ENCODE peak calls at places on chromosomes 11 and 22, in five cellular contexts. One of them, this sample, is unnamed. For H3K27me3 and H3K4me1, the result is how much of the 10 kb centered on the place peaks cover.

GRCh38 chr22:17847360-17848078 is 73.2 kb upstream of the BID start:
- DNase-seq in CD8-positive, alpha-beta memory T cell: no peak
- DNase-seq in prostate gland: no peak
- DNase-seq in cardiac muscle cell: no peak
- DNase-seq in colonic mucosa: no peak
- DNase-seq in this sample: no peak

GRCh38 chr11:11408436-11409221 is 55.6 kb upstream of the CSNK2A3 start:
- DNase-seq in CD8-positive, alpha-beta memory T cell: no peak
- DNase-seq in prostate gland: no peak
- DNase-seq in cardiac muscle cell: no peak
- DNase-seq in colonic mucosa: no peak
- DNase-seq in this sample: peak

GRCh38 chr11:13884159-13884799 is 78.2 kb upstream of the SPON1 start:
- DNase-seq in CD8-positive, alpha-beta memory T cell: no peak
- DNase-seq in prostate gland: no peak
- DNase-seq in cardiac muscle cell: no peak
- DNase-seq in colonic mucosa: no peak
- DNase-seq in this sample: no peak

GRCh38 chr11:76626921-76627391 is 43.6 kb downstream of the LRRC32 start:
- DNase-seq in CD8-positive, alpha-beta memory T cell: no peak
- DNase-seq in prostate gland: no peak
- DNase-seq in cardiac muscle cell: no peak
- DNase-seq in colonic mucosa: no peak
- DNase-seq in this sample: no peak

GRCh38 chr11:10584071-10584501 is 15.6 kb upstream of the LYVE1 start:
- DNase-seq in CD8-positive, alpha-beta memory T cell: no peak
- DNase-seq in prostate gland: no peak
- DNase-seq in cardiac muscle cell: no peak
- DNase-seq in colonic mucosa: no peak
- DNase-seq in this sample: peak

GRCh38 chr22:37148742-37149665 is 712 bp downstream of the IL2RB start:
- DNase-seq in CD8-positive, alpha-beta memory T cell: no peak
- DNase-seq in prostate gland: no peak
- DNase-seq in cardiac muscle cell: no peak
- DNase-seq in colonic mucosa: no peak
- DNase-seq in this sample: no peak

GRCh38 chr11:127338380-127339259 is 338.1 kb upstream of the KIRREL3 start:
- DNase-seq in CD8-positive, alpha-beta memory T cell: no peak
- DNase-seq in prostate gland: no peak
- DNase-seq in cardiac muscle cell: no peak
- DNase-seq in colonic mucosa: no peak
- DNase-seq in this sample: no peak

GRCh38 chr11:115290479-115291390 is 213.5 kb downstream of the CADM1 start:
- DNase-seq in CD8-positive, alpha-beta memory T cell: no peak
- DNase-seq in prostate gland: no peak
- DNase-seq in cardiac muscle cell: no peak
- DNase-seq in colonic mucosa: no peak
- DNase-seq in this sample: no peak

GRCh38 chr11:119990306-119991021 is 147.4 kb downstream of the TRIM29 start:
- DNase-seq in CD8-positive, alpha-beta memory T cell: no peak
- DNase-seq in prostate gland: no peak
- DNase-seq in cardiac muscle cell: no peak
- DNase-seq in colonic mucosa: no peak
- DNase-seq in this sample: no peak

GRCh38 chr11:34308821-34309585 is 48.8 kb downstream of the ABTB2 start:
- DNase-seq in CD8-positive, alpha-beta memory T cell: no peak
- DNase-seq in prostate gland: no peak
- DNase-seq in cardiac muscle cell: no peak
- DNase-seq in colonic mucosa: no peak
- DNase-seq in this sample: peak
- H3K4me3 ChIP-seq in CD8-positive, alpha-beta memory T cell: no peak
- H3K4me3 ChIP-seq in prostate gland: no peak
- H3K4me3 ChIP-seq in cardiac muscle cell: no peak
- H3K4me3 ChIP-seq in colonic mucosa: no peak
- H3K4me3 ChIP-seq in this sample: peak

GRCh38 chr11:69210660-69211035 is 54.9 kb downstream of the SMIM38 start:
- DNase-seq in CD8-positive, alpha-beta memory T cell: no peak
- DNase-seq in prostate gland: no peak
- DNase-seq in cardiac muscle cell: no peak
- DNase-seq in colonic mucosa: no peak
- DNase-seq in this sample: no peak

GRCh38 chr11:69213315-69213714 is 57.6 kb downstream of the SMIM38 start:
- DNase-seq in CD8-positive, alpha-beta memory T cell: peak
- DNase-seq in prostate gland: no peak
- DNase-seq in cardiac muscle cell: no peak
- DNase-seq in colonic mucosa: no peak
- DNase-seq in this sample: no peak

GRCh38 chr11:69211540-69212120 is 55.9 kb downstream of the SMIM38 start:
- DNase-seq in CD8-positive, alpha-beta memory T cell: no peak
- DNase-seq in prostate gland: no peak
- DNase-seq in cardiac muscle cell: no peak
- DNase-seq in colonic mucosa: no peak
- DNase-seq in this sample: no peak

GRCh38 chr11:69213964-69214363 is 58.2 kb downstream of the SMIM38 start:
- DNase-seq in CD8-positive, alpha-beta memory T cell: no peak
- DNase-seq in prostate gland: no peak
- DNase-seq in cardiac muscle cell: no peak
- DNase-seq in colonic mucosa: no peak
- DNase-seq in this sample: no peak

DNA sequence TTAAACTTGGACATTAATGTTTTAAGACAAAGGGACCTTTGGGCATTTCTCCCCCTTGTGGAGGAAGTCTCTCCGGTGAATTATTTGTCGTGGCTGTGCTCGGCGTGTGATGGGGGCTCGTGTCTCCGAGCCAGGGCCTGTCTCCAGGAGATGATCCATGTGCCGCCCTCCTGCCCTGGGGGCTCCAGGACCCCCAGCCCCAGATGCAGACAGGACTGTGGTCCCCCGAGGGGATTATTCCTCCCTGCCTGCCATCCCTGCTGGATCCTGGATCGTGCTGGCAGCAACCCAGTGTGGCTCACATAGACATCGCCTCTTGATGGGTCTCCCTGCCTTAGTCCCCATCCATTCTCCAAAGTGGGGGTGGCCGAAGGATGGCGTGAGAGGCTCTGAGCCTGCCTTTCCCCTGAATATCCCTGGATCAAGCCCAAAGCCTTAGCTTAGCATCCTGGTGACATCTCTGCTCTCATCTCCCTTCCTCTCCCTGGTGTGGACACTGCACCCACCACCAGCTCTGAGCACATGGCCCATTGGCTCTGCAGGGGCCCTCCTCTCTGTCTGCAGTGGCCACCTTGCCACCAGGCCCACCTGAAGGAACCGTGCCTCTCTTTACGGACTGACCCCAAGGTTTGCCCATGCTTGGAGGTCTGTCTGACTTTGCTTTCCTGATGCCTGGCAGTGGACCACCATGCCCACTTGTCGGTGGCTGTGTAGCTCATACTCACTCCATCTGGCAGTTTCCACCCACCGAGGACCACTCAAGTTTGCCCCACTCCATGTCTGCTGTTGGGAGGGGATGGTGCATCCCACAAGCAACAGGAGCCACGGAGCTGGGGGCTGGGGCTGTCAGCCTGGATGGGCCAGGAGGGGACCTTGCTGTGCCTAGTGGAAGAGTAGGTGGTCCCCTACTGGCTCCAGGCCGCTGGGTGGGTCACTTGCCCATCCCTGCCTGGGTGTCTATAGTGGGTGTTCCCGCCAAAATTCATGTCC is 56.7 kb downstream of the SMIM38 start:
- DNase-seq in CD8-positive, alpha-beta memory T cell: no peak
- DNase-seq in prostate gland: no peak
- DNase-seq in cardiac muscle cell: no peak
- DNase-seq in colonic mucosa: no peak
- DNase-seq in this sample: peak
- H3K27me3 ChIP-seq in CD8-positive, alpha-beta memory T cell: under half
- H3K27me3 ChIP-seq in prostate gland: under half
- H3K27me3 ChIP-seq in cardiac muscle cell: under half
- H3K27me3 ChIP-seq in colonic mucosa: under half
- H3K27me3 ChIP-seq in this sample: under half

GRCh38 chr11:122319842-122320555 is 204.0 kb upstream of the BLID start:
- DNase-seq in CD8-positive, alpha-beta memory T cell: no peak
- DNase-seq in prostate gland: no peak
- DNase-seq in cardiac muscle cell: no peak
- DNase-seq in colonic mucosa: no peak
- DNase-seq in this sample: no peak
- H3K4me1 ChIP-seq in CD8-positive, alpha-beta memory T cell: under half
- H3K4me1 ChIP-seq in prostate gland: under half
- H3K4me1 ChIP-seq in cardiac muscle cell: under half
- H3K4me1 ChIP-seq in colonic mucosa: under half
- H3K4me1 ChIP-seq in this sample: under half

GRCh38 chr22:50178471-50178864 is 7.2 kb upstream of the TRABD start:
- DNase-seq in CD8-positive, alpha-beta memory T cell: peak
- DNase-seq in prostate gland: no peak
- DNase-seq in cardiac muscle cell: no peak
- DNase-seq in colonic mucosa: no peak
- DNase-seq in this sample: no peak

GRCh38 chr22:50179937-50180726 is 5.6 kb upstream of the TRABD start:
- DNase-seq in CD8-positive, alpha-beta memory T cell: peak
- DNase-seq in prostate gland: no peak
- DNase-seq in cardiac muscle cell: no peak
- DNase-seq in colonic mucosa: no peak
- DNase-seq in this sample: no peak

GRCh38 chr22:50180727-50181521 is 4.8 kb upstream of the TRABD start:
- DNase-seq in CD8-positive, alpha-beta memory T cell: peak
- DNase-seq in prostate gland: no peak
- DNase-seq in cardiac muscle cell: no peak
- DNase-seq in colonic mucosa: no peak
- DNase-seq in this sample: no peak

GRCh38 chr22:50177537-50178470 is 7.3 kb downstream of the PANX2 start:
- DNase-seq in CD8-positive, alpha-beta memory T cell: peak
- DNase-seq in prostate gland: no peak
- DNase-seq in cardiac muscle cell: no peak
- DNase-seq in colonic mucosa: no peak
- DNase-seq in this sample: no peak

GRCh38 chr22:50178871-50179869 is 6.5 kb upstream of the TRABD start:
- DNase-seq in CD8-positive, alpha-beta memory T cell: peak
- DNase-seq in prostate gland: no peak
- DNase-seq in cardiac muscle cell: no peak
- DNase-seq in colonic mucosa: no peak
- DNase-seq in this sample: no peak
- H3K4me3 ChIP-seq in CD8-positive, alpha-beta memory T cell: no peak
- H3K4me3 ChIP-seq in prostate gland: no peak
- H3K4me3 ChIP-seq in cardiac muscle cell: no peak
- H3K4me3 ChIP-seq in colonic mucosa: no peak
- H3K4me3 ChIP-seq in this sample: no peak

DNA sequence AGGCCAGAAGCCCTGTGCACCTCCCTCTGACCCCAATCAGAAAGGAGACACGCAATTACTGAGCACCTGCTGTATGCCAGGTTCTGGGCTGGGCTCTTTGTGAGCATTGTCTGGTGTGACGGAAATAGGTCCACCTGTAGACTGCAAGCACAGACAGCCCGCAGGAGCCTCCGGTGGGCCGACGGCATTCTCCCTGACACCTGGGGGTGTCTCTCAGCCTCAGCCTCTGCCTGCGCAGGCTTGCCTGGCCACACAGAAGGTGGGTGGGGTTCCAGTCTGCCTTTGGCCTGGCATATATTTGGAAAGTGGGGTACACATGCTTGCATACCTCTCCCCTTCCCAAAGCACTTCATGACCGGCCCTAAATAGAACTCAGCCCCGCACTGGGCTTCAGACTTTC is 129.3 kb downstream of the BUD13 start:
- DNase-seq in CD8-positive, alpha-beta memory T cell: no peak
- DNase-seq in prostate gland: no peak
- DNase-seq in cardiac muscle cell: no peak
- DNase-seq in colonic mucosa: peak
- DNase-seq in this sample: no peak
- H3K27me3 ChIP-seq in CD8-positive, alpha-beta memory T cell: under half
- H3K27me3 ChIP-seq in prostate gland: under half
- H3K27me3 ChIP-seq in cardiac muscle cell: under half
- H3K27me3 ChIP-seq in colonic mucosa: under half
- H3K27me3 ChIP-seq in this sample: under half

DNA sequence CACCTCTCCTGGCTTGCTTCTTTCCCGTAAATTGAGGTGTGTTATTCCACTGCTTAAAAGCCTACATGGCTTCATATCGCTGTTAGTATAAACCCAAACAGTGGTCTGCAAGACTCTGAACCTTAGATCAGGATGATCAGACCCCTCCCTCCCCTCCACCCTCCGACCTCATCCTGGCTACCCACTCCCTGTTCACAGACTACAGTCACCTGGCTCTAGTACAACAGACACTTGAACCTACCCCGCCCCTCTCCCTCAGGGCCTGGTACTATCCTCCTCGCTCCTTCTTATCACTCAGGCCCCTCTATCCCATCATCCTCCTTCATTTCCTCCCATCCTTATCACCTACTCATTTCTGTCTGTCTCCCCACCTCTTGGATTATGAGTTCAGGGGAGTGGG is 20.1 kb downstream of the PTPRJ start:
- DNase-seq in CD8-positive, alpha-beta memory T cell: no peak
- DNase-seq in prostate gland: no peak
- DNase-seq in cardiac muscle cell: no peak
- DNase-seq in colonic mucosa: no peak
- DNase-seq in this sample: no peak
- H3K4me1 ChIP-seq in CD8-positive, alpha-beta memory T cell: half or more
- H3K4me1 ChIP-seq in prostate gland: under half
- H3K4me1 ChIP-seq in cardiac muscle cell: under half
- H3K4me1 ChIP-seq in colonic mucosa: under half
- H3K4me1 ChIP-seq in this sample: under half

DNA sequence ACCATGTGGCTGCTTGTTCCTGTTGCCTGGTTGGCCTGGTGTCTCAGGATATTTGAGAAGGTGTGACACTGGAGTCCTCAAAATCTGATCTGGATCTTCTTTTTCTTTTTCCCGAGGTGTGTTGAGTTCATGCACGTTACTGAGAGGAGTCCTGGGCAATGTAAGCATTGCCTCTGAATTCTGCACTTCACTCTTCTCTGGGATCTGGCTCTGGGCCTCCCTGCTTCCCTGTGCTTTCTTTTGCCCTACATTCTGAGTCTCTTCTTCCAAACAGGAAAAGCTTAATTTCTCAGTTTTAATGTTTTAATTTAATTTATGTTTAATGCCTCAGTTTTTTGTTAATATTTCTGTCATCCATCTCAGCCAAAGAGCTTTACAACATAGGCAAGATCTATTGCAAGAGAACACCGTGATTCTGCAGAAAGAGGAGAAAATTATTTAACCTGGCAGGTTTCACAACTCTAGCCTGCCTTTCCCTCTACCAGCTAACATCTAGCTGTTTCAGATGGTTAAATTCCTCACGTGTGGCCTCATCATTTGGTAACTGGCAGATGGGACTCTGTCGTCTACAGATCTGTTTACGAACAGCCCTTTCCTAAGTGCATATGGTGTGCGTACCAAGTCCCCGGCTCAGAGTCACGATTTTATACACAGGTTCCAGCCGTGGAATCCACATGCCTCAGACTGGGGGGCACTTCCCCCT is 24.7 kb downstream of the LDLRAD3 start:
- DNase-seq in CD8-positive, alpha-beta memory T cell: no peak
- DNase-seq in prostate gland: no peak
- DNase-seq in cardiac muscle cell: no peak
- DNase-seq in colonic mucosa: no peak
- DNase-seq in this sample: no peak
- H3K4me3 ChIP-seq in CD8-positive, alpha-beta memory T cell: no peak
- H3K4me3 ChIP-seq in prostate gland: no peak
- H3K4me3 ChIP-seq in cardiac muscle cell: no peak
- H3K4me3 ChIP-seq in colonic mucosa: no peak
- H3K4me3 ChIP-seq in this sample: no peak